ENCODE peak calls at places on chromosome 16, in ten cellular contexts. One of them, this sample, is unnamed.
A peak's percentile ranks its signal among the peaks of the same experiment; 100 is the strongest.

GRCh38 chr16:79327836-79328235 is 272.7 kb downstream of the MAF start:
- DNase-seq in spleen: no peak
- DNase-seq in heart left ventricle: no peak
- DNase-seq in ovary: no peak
- DNase-seq in tibial nerve: no peak
- DNase-seq in GM12892: no peak
- DNase-seq in NB4: no peak
- DNase-seq in H1: no peak
- DNase-seq in adrenal gland: no peak
- DNase-seq in suprapubic skin: no peak
- DNase-seq in this sample: no peak

GRCh38 chr16:46482895-46483294 is 138.3 kb downstream of the SHCBP1 start:
- DNase-seq in adrenal gland: no peak
- DNase-seq in GM12892: no peak
- DNase-seq in NB4: peak; percentile 49
- DNase-seq in heart left ventricle: no peak
- DNase-seq in spleen: no peak
- DNase-seq in ovary: no peak
- DNase-seq in suprapubic skin: no peak
- DNase-seq in tibial nerve: no peak
- DNase-seq in H1: no peak
- DNase-seq in this sample: no peak

GRCh38 chr16:85306071-85306792 is 194.0 kb upstream of the CIBAR2 start:
- DNase-seq in NB4: peak; percentile 92
- DNase-seq in ovary: peak; percentile 98
- DNase-seq in spleen: peak; percentile 96
- DNase-seq in suprapubic skin: peak; percentile 95
- DNase-seq in tibial nerve: peak; percentile 87
- DNase-seq in heart left ventricle: peak; percentile 86
- DNase-seq in GM12892: peak; percentile 64
- DNase-seq in H1: no peak
- DNase-seq in adrenal gland: peak; percentile 71
- DNase-seq in this sample: peak; percentile 87

GRCh38 chr16:87375426-87376135 is 8.0 kb downstream of the FBXO31 start:
- DNase-seq in H1: no peak
- DNase-seq in NB4: peak; percentile 36
- DNase-seq in suprapubic skin: no peak
- DNase-seq in ovary: no peak
- DNase-seq in adrenal gland: no peak
- DNase-seq in GM12892: no peak
- DNase-seq in heart left ventricle: peak; percentile 47
- DNase-seq in spleen: peak; percentile 25
- DNase-seq in tibial nerve: no peak
- DNase-seq in this sample: peak; percentile 55

GRCh38 chr16:15521390-15521757 is 87.0 kb downstream of the BMERB1 start:
- DNase-seq in GM12892: no peak
- DNase-seq in adrenal gland: no peak
- DNase-seq in suprapubic skin: no peak
- DNase-seq in H1: no peak
- DNase-seq in ovary: no peak
- DNase-seq in spleen: no peak
- DNase-seq in tibial nerve: no peak
- DNase-seq in heart left ventricle: no peak
- DNase-seq in NB4: no peak
- DNase-seq in this sample: no peak

GRCh38 chr16:29784901-29785500 is 5.5 kb upstream of the KIF22 start:
- DNase-seq in heart left ventricle: peak; percentile 92
- DNase-seq in adrenal gland: peak; percentile 72
- DNase-seq in tibial nerve: peak; percentile 42
- DNase-seq in ovary: peak; percentile 86
- DNase-seq in spleen: peak; percentile 95
- DNase-seq in H1: peak; percentile 70
- DNase-seq in GM12892: peak; percentile 66
- DNase-seq in NB4: no peak
- DNase-seq in suprapubic skin: peak; percentile 80
- DNase-seq in this sample: peak; percentile 22

GRCh38 chr16:85258616-85259015 is 146.3 kb upstream of the CIBAR2 start:
- DNase-seq in H1: no peak
- DNase-seq in tibial nerve: no peak
- DNase-seq in spleen: no peak
- DNase-seq in adrenal gland: no peak
- DNase-seq in NB4: peak; percentile 50
- DNase-seq in ovary: no peak
- DNase-seq in suprapubic skin: no peak
- DNase-seq in GM12892: no peak
- DNase-seq in heart left ventricle: no peak
- DNase-seq in this sample: no peak

GRCh38 chr16:85616608-85617311 is 3.6 kb downstream of the GSE1 start:
- DNase-seq in suprapubic skin: no peak
- DNase-seq in NB4: peak; percentile 88
- DNase-seq in tibial nerve: no peak
- DNase-seq in spleen: peak; percentile 92
- DNase-seq in H1: no peak
- DNase-seq in adrenal gland: peak; percentile 78
- DNase-seq in ovary: peak; percentile 59
- DNase-seq in heart left ventricle: no peak
- DNase-seq in GM12892: peak; percentile 81
- DNase-seq in this sample: no peak

GRCh38 chr16:29994613-29995329 is 646 bp downstream of the HIRIP3 start:
- DNase-seq in adrenal gland: peak; percentile 63
- DNase-seq in heart left ventricle: peak; percentile 82
- DNase-seq in ovary: peak; percentile 74
- DNase-seq in spleen: peak; percentile 72
- DNase-seq in tibial nerve: peak; percentile 39
- DNase-seq in NB4: peak; percentile 49
- DNase-seq in suprapubic skin: peak; percentile 52
- DNase-seq in H1: no peak
- DNase-seq in GM12892: no peak
- DNase-seq in this sample: peak; percentile 66

GRCh38 chr16:85062303-85062702 is 34.7 kb downstream of the KIAA0513 start:
- DNase-seq in tibial nerve: no peak
- DNase-seq in heart left ventricle: no peak
- DNase-seq in H1: no peak
- DNase-seq in suprapubic skin: no peak
- DNase-seq in GM12892: no peak
- DNase-seq in adrenal gland: no peak
- DNase-seq in NB4: peak; percentile 56
- DNase-seq in spleen: no peak
- DNase-seq in ovary: no peak
- DNase-seq in this sample: no peak

GRCh38 chr16:646679-647172 is 2.4 kb upstream of the WDR90 start:
- DNase-seq in NB4: no peak
- DNase-seq in spleen: no peak
- DNase-seq in tibial nerve: no peak
- DNase-seq in H1: no peak
- DNase-seq in suprapubic skin: no peak
- DNase-seq in ovary: no peak
- DNase-seq in GM12892: no peak
- DNase-seq in adrenal gland: no peak
- DNase-seq in heart left ventricle: no peak
- DNase-seq in this sample: no peak

GRCh38 chr16:10967981-10968380 is 23.6 kb downstream of the CLEC16A start:
- DNase-seq in GM12892: no peak
- DNase-seq in NB4: no peak
- DNase-seq in adrenal gland: no peak
- DNase-seq in ovary: no peak
- DNase-seq in tibial nerve: no peak
- DNase-seq in suprapubic skin: no peak
- DNase-seq in H1: no peak
- DNase-seq in spleen: no peak
- DNase-seq in heart left ventricle: no peak
- DNase-seq in this sample: no peak
- TF ChIP-seq POLR2A in GM12892: no peak
- TF ChIP-seq POLR2A in NB4: no peak
- TF ChIP-seq POLR2A in adrenal gland: no peak
- TF ChIP-seq POLR2A in ovary: no peak
- TF ChIP-seq POLR2A in tibial nerve: no peak
- TF ChIP-seq POLR2A in suprapubic skin: no peak
- TF ChIP-seq POLR2A in H1: no peak
- TF ChIP-seq POLR2A in spleen: no peak
- TF ChIP-seq POLR2A in heart left ventricle: no peak
- TF ChIP-seq POLR2A in this sample: no peak

GRCh38 chr16:81006472-81007311 is at the start of the genes CENPN and CMC2:
- DNase-seq in spleen: peak; percentile 99
- DNase-seq in heart left ventricle: peak; percentile 99
- DNase-seq in H1: peak; percentile 88
- DNase-seq in ovary: peak; percentile 100
- DNase-seq in adrenal gland: peak; percentile 99
- DNase-seq in tibial nerve: peak; percentile 99
- DNase-seq in NB4: peak; percentile 99
- DNase-seq in suprapubic skin: peak; percentile 100
- DNase-seq in GM12892: peak; percentile 76
- DNase-seq in this sample: peak; percentile 99
- TF ChIP-seq POLR2A in spleen: peak; percentile 30
- TF ChIP-seq POLR2A in heart left ventricle: peak; percentile 74
- TF ChIP-seq POLR2A in H1: no peak
- TF ChIP-seq POLR2A in ovary: peak; percentile 90
- TF ChIP-seq POLR2A in adrenal gland: peak; percentile 72
- TF ChIP-seq POLR2A in tibial nerve: peak; percentile 91
- TF ChIP-seq POLR2A in NB4: peak; percentile 35
- TF ChIP-seq POLR2A in suprapubic skin: peak; percentile 75
- TF ChIP-seq POLR2A in GM12892: peak; percentile 59
- TF ChIP-seq POLR2A in this sample: peak; percentile 94

GRCh38 chr16:19116711-19117449 is 3.1 kb downstream of the ITPRIPL2 start:
- DNase-seq in ovary: no peak
- DNase-seq in NB4: peak; percentile 71
- DNase-seq in H1: no peak
- DNase-seq in adrenal gland: no peak
- DNase-seq in GM12892: no peak
- DNase-seq in heart left ventricle: no peak
- DNase-seq in suprapubic skin: no peak
- DNase-seq in tibial nerve: no peak
- DNase-seq in spleen: no peak
- DNase-seq in this sample: peak; percentile 34

GRCh38 chr16:19115148-19116021 is 1.6 kb downstream of the ITPRIPL2 start:
- DNase-seq in GM12892: no peak
- DNase-seq in ovary: peak; percentile 45
- DNase-seq in heart left ventricle: peak; percentile 69
- DNase-seq in suprapubic skin: peak; percentile 80
- DNase-seq in spleen: no peak
- DNase-seq in tibial nerve: no peak
- DNase-seq in adrenal gland: no peak
- DNase-seq in H1: no peak
- DNase-seq in NB4: no peak
- DNase-seq in this sample: no peak

GRCh38 chr16:19114359-19115147 is 789 bp downstream of the ITPRIPL2 start:
- DNase-seq in suprapubic skin: peak; percentile 82
- DNase-seq in spleen: peak; percentile 83
- DNase-seq in H1: no peak
- DNase-seq in ovary: peak; percentile 77
- DNase-seq in NB4: no peak
- DNase-seq in GM12892: peak; percentile 43
- DNase-seq in heart left ventricle: peak; percentile 78
- DNase-seq in tibial nerve: peak; percentile 47
- DNase-seq in adrenal gland: peak; percentile 65
- DNase-seq in this sample: peak; percentile 68

GRCh38 chr16:19110537-19111391 is 3.0 kb upstream of the ITPRIPL2 start:
- DNase-seq in spleen: no peak
- DNase-seq in NB4: no peak
- DNase-seq in suprapubic skin: no peak
- DNase-seq in H1: no peak
- DNase-seq in adrenal gland: no peak
- DNase-seq in tibial nerve: no peak
- DNase-seq in GM12892: no peak
- DNase-seq in ovary: no peak
- DNase-seq in heart left ventricle: no peak
- DNase-seq in this sample: no peak

DNA sequence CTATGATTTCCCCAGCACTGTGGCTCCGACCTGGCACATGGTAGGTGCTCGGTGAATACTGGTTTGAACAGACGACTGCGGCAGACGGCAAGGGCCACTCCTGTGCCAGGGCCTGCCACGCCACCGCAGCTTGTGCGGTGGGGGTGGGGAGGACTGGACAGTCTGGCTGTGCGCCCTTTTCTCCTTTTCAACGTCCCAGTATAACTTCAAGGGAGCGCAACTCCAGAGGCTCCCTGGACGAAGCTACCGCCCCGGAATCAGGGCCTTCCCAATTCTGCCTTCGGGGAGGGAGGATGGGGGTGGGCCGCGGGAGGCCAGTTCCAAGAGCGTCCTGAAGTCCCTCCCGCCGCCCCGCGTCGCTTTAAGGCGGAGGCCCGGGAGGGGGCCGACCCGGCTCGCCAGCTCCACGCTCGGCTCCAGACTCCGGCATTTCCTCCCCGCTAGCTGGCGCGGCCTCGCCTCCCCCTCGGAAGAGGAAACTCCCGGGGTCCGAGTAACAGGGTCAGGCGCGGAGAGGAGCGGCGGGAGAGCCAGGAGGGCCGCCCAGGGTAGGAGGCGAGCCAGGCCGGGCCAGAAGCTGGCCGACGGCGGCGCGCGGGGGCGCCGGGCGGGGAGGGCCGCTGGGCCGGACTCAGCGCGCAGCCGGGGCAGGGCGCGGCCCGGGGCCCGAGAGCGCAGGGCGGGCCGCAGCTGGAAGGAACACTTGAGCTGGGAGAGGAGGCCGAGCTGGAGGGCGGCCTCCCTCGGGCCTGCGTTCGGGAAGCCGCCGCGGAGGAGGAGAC is at the start of gene ITPRIPL2:
- DNase-seq in adrenal gland: peak; percentile 84
- DNase-seq in suprapubic skin: peak; percentile 93
- DNase-seq in spleen: peak; percentile 89
- DNase-seq in NB4: peak; percentile 61
- DNase-seq in GM12892: peak; percentile 61
- DNase-seq in ovary: peak; percentile 85
- DNase-seq in tibial nerve: peak; percentile 75
- DNase-seq in H1: no peak
- DNase-seq in heart left ventricle: peak; percentile 96
- DNase-seq in this sample: peak; percentile 85
- TF ChIP-seq POLR2A in adrenal gland: peak; percentile 50
- TF ChIP-seq POLR2A in suprapubic skin: peak; percentile 69
- TF ChIP-seq POLR2A in spleen: no peak
- TF ChIP-seq POLR2A in NB4: no peak
- TF ChIP-seq POLR2A in GM12892: no peak
- TF ChIP-seq POLR2A in ovary: peak; percentile 57
- TF ChIP-seq POLR2A in tibial nerve: peak; percentile 70
- TF ChIP-seq POLR2A in H1: no peak
- TF ChIP-seq POLR2A in heart left ventricle: no peak
- TF ChIP-seq POLR2A in this sample: peak; percentile 77

DNA sequence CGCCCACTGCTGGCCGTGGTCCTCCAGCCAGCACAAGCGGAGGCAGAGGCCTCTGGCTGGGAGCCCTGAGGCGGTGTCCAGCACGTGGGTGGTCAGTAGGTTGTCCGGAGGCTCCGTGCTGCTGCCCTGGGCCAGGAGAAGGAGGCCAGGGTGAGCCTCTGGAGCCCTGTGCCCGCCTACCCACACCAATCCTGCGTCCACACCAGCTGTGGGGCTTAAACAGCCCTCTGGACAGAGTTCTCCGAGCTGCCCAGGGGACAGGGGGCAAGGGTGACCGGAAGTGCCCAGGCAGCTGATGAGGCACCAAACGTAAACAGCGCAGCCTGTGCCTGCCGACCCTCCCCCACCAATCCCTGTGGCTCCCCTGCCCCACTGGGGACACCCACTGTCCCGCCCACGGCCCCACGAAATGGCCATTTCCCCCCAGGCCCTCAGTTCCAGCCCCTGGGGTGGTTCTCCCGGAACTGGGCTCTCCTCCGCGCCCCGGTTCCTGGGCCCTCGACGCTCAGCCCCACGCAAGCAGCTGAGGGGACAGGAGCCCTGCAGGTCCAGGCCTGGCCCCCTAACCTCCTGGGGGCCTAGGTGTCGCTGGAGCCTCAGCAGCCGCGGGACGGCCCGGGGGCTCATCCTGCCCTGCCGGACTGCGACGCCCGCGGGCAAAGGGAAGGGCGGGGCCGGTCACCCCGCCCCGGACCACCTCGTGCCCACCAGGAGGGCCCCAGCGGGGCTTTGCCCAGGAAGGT is 27.9 kb upstream of the DBNDD1 start:
- DNase-seq in GM12892: no peak
- DNase-seq in ovary: peak; percentile 96
- DNase-seq in spleen: no peak
- DNase-seq in tibial nerve: peak; percentile 58
- DNase-seq in heart left ventricle: no peak
- DNase-seq in adrenal gland: peak; percentile 71
- DNase-seq in suprapubic skin: no peak
- DNase-seq in NB4: no peak
- DNase-seq in H1: no peak
- DNase-seq in this sample: peak; percentile 58
- TF ChIP-seq POLR2A in GM12892: no peak
- TF ChIP-seq POLR2A in ovary: no peak
- TF ChIP-seq POLR2A in spleen: no peak
- TF ChIP-seq POLR2A in tibial nerve: peak; percentile 22
- TF ChIP-seq POLR2A in heart left ventricle: no peak
- TF ChIP-seq POLR2A in adrenal gland: no peak
- TF ChIP-seq POLR2A in suprapubic skin: no peak
- TF ChIP-seq POLR2A in NB4: no peak
- TF ChIP-seq POLR2A in H1: no peak
- TF ChIP-seq POLR2A in this sample: no peak